ENCODE peak calls at places on chromosomes 4 and X, in four cellular contexts. Y, M, V and X are unnamed samples.

GRCh38 chrX:27680726-27681125 is 90.6 kb downstream of the DCAF8L2 start:
- DNase-seq in M (no peak), Y (no peak), V (no peak), X (no peak)

GRCh38 chr4:39668835-39669234 is 29.1 kb upstream of the UBE2K start:
- DNase-seq in V (no peak), Y (no peak), M (no peak), X (no peak)

GRCh38 chr4:152605641-152606304 is 69.9 kb upstream of the FBXW7 start:
- DNase-seq in V (no peak), M (no peak), Y (no peak), X (no peak)

GRCh38 chr4:168480991-168481588 is 798 bp upstream of the DDX60L start:
- DNase-seq in M (peak; percentile 7), Y (peak; percentile 44), V (no peak), X (no peak)

GRCh38 chrX:22110729-22111494 is 78.8 kb downstream of the PHEX start:
- DNase-seq in V (no peak), Y (no peak), M (no peak), X (no peak)

GRCh38 chr4:63233679-63234078 is 1175.6 kb downstream of the TECRL start:
- DNase-seq in Y (no peak), V (no peak), M (no peak), X (no peak)

GRCh38 chr4:5435201-5435600 is 273.2 kb downstream of the EVC2 start:
- DNase-seq in Y (no peak), V (no peak), M (no peak), X (no peak)

GRCh38 chr4:40478215-40478614 is 143.1 kb downstream of the CHRNA9 start:
- DNase-seq in Y (no peak), M (no peak), V (no peak), X (no peak)

GRCh38 chrX:3811331-3812311 is 98.2 kb upstream of the PRKX start:
- DNase-seq in V (no peak), M (peak; percentile 16), Y (peak; percentile 46), X (peak; percentile 42)

GRCh38 chrX:19829817-19830216 is 57.6 kb downstream of the SH3KBP1 start:
- DNase-seq in Y (no peak), V (no peak), M (no peak), X (no peak)

GRCh38 chr4:105283501-105283900 is 136.8 kb downstream of the TET2 start:
- DNase-seq in M (no peak), Y (no peak), V (no peak), X (no peak)

DNA sequence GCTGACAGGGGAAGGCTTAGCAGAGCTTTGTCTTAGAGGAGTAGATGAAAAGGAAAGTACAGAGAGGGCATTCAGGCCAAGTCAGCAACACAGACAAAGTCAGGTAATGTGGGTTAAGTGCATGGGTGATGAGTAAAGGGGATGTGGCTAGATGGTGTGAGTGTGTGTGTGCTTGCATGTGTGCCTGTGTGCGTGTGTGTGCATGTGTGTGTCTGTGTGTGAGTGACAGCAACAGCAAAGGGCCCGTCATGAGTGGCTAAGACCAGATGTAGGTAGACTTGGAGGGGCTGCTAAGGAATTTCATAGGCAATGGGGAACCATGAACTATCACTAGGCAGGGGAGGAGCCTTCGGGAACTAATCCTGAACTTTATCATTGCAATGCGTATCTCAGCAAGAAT is 2.2 kb upstream of the GPR78 start:
- DNase-seq in V (no peak), M (no peak), Y (no peak), X (no peak)
- TF ChIP-seq ELF4 in V (no peak), M (no peak), Y (no peak), X (no peak)

DNA sequence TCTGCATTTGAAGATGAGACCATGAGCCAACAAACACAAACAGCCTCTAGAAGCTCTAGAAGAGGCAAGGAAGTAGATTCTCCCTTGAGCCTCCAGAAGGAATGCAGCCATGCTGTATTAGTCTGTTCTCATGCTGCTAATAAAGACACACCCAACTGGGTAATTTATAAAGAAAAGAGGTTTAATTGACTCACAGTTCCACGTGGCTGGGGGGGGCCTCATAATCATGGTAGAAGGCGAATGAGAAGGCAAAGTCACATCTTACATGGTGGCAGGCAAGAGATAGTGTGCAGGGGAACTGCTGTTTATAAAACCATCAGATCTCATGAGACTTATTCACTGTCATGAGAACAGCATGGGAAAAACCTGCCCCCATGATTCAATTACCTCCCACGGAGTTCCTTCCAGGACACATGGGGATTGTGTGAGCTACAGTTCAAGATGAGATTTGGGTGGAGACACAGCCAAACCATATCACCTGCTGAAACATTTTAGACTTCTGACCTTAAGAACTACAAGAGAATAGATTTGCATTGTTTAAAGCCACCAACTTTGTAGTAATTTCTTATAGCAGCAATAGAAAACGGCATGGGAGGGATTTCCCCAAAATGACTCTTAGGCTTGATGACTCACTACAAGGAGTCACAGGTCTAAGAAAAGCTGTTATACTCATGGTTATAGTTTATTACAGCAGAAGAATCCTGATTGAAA is 284.4 kb upstream of the SFRP2 start:
- DNase-seq in Y (no peak), M (no peak), V (no peak), X (no peak)
- TF ChIP-seq ELF4 in Y (no peak), M (no peak), V (no peak), X (no peak)

GRCh38 chr4:163395055-163395454 is 51.4 kb downstream of the NPY5R start:
- DNase-seq in M (no peak), V (no peak), Y (no peak), X (no peak)
- TF ChIP-seq ELF4 in M (no peak), V (no peak), Y (no peak), X (no peak)

GRCh38 chr4:113260671-113261070 is 211.2 kb downstream of the ANK2 start:
- DNase-seq in V (no peak), M (no peak), Y (no peak), X (no peak)

GRCh38 chr4:113255628-113256027 is 206.2 kb downstream of the ANK2 start:
- DNase-seq in V (no peak), Y (no peak), M (no peak), X (no peak)

GRCh38 chr4:113256946-113257345 is 207.5 kb downstream of the ANK2 start:
- DNase-seq in V (no peak), M (no peak), Y (no peak), X (no peak)
- TF ChIP-seq ELF4 in V (no peak), M (no peak), Y (no peak), X (no peak)

DNA sequence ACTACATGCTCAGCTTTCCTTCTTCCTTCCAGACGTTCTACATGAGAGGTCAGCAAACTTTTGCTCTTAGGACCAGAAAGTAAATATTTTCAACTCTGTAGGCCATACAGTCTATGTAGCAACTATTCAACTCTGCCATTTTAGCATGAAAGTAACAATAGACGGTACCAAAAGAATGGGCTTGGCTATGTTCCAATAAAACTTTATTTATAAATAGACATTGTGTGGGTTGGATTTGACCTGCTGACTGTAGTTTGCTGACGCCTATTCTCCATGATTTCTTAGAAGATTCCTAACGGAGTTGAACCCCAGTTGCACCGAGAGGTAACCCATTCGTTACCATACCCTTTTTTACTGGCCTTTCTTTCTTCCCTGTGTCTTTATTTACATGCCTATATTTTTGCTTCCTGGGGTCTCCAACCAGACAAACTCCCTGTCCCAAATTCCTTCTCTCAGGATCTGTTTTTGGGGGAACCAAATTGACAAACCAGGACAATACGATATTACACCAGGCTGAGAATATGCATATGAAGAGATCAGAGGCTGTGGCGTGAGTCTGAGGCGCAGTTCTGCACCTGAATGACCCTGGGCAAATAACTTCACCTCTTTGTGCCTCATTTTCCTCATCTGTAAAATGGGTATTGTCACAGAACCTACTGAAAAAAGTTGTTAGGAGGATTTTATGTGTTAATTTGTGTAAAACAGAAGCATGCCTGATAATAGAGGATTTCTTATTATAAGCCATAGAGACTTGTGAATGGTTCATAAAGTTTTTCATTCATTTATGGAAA is 10.4 kb upstream of the PTTG2 start:
- DNase-seq in V (no peak), Y (no peak), M (no peak), X (no peak)
- TF ChIP-seq ELF4 in V (no peak), Y (no peak), M (no peak), X (no peak)

DNA sequence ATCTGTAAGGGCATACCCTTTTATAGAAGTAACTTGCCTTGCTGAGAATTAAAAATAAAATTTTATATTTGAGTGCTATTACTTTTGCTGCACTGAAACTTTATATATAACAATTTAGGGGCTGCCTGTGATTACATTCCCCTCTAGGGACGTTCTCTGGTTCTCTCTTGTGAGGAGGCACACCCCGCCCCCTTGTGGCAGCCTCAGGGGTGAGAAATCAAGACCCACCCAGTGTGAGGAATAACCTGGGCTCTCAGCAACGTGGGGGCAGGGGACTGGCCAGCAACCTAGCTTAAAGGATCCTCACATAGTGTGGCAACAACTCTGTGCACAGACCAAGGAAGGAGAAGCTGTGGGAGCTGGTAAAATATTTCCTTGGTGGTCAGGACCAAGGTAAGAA is 43.7 kb downstream of the MAGEA9 start:
- DNase-seq in V (peak; percentile 63), Y (peak; percentile 16), M (peak; percentile 2), X (peak; percentile 39)
- TF ChIP-seq ELF4 in V (no peak), Y (no peak), M (no peak), X (no peak)

GRCh38 chrX:152821145-152821765 is 9.3 kb downstream of the CETN2 start:
- DNase-seq in V (peak; percentile 65), Y (peak; percentile 53), M (peak; percentile 23), X (peak; percentile 75)

GRCh38 chrX:152817082-152817744 is 13.3 kb downstream of the CETN2 start:
- DNase-seq in Y (peak; percentile 68), M (no peak), V (peak; percentile 26), X (peak; percentile 61)

GRCh38 chrX:152822383-152823086 is 8.0 kb downstream of the CETN2 start:
- DNase-seq in M (no peak), Y (no peak), V (no peak), X (no peak)

GRCh38 chrX:152819271-152819670 is 11.3 kb downstream of the CETN2 start:
- DNase-seq in M (no peak), V (no peak), Y (no peak), X (no peak)

DNA sequence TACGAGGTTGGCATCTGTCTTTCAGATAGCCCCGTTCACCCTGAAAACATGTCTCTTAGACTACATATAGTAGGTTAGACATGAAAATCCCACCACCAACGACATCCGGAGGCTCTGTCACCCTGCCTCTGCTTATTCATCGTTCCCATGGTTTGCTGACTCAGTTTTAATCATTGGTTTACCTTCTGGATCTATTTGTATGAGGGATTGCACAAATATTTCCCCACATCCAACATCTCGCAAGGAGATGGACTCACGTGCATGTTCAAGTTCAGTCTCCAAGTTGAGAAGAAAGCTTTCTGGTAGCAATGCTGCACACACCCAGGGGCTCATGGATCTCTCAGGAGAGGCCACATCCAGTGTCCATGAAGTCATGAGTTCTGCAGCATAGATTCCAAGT is 10.8 kb downstream of the CETN2 start:
- DNase-seq in V (no peak), Y (no peak), M (no peak), X (no peak)
- TF ChIP-seq ELF4 in V (no peak), Y (no peak), M (no peak), X (no peak)

GRCh38 chrX:113747274-113747973 is 836.5 kb upstream of the HTR2C start:
- DNase-seq in M (no peak), V (no peak), Y (no peak), X (no peak)
- TF ChIP-seq ELF4 in M (no peak), V (no peak), Y (no peak), X (no peak)